ENCODE peak calls at places on chromosome 21, in seven cellular contexts. R, L, M, D, Y, J and H are unnamed samples.

GRCh38 chr21:46004168-46004861 is 22.7 kb downstream of the COL6A1 start:
- DNase-seq in L (no peak), D (no peak), M (no peak), Y (no peak), R (no peak), J (no peak), H (no peak)

GRCh38 chr21:40732243-40732642 is 114.7 kb downstream of the DSCAM start:
- DNase-seq in Y (no peak), M (no peak), D (no peak), J (no peak), L (no peak), R (no peak), H (no peak)

GRCh38 chr21:17512245-17513213 is at the start of gene CXADR:
- DNase-seq in L (peak), J (peak), D (peak), M (peak), R (peak), Y (peak), H (peak)

GRCh38 chr21:32494946-32495703 is 82.6 kb downstream of the EVA1C start:
- DNase-seq in L (no peak), M (no peak), R (peak), Y (peak), J (no peak), D (no peak), H (no peak)

GRCh38 chr21:33944185-33944763 is 28.7 kb upstream of the ATP5PO start:
- DNase-seq in M (no peak), D (no peak), L (no peak), J (no peak), Y (no peak), R (no peak), H (no peak)

GRCh38 chr21:45537746-45538291 is 4.4 kb downstream of the SLC19A1 start:
- DNase-seq in M (no peak), R (peak), J (no peak), L (peak), Y (no peak), D (no peak), H (no peak)

GRCh38 chr21:34191876-34192275 is 118.5 kb downstream of the MRPS6 start:
- DNase-seq in J (no peak), L (no peak), M (no peak), Y (no peak), D (no peak), R (no peak), H (no peak)

GRCh38 chr21:14012409-14012808 is 198.3 kb downstream of the LIPI start:
- DNase-seq in D (no peak), R (no peak), J (no peak), L (no peak), M (no peak), Y (no peak), H (no peak)

GRCh38 chr21:40270134-40270533 is 402.9 kb downstream of the PCP4 start:
- DNase-seq in L (no peak), R (no peak), J (no peak), Y (no peak), M (no peak), D (no peak), H (no peak)

GRCh38 chr21:17613242-17613676 is 558 bp upstream of the BTG3 start:
- DNase-seq in L (peak), R (peak), Y (peak), J (peak), M (no peak), D (no peak), H (peak)

GRCh38 chr21:31156662-31157061 is 118.4 kb upstream of the KRTAP19-8 start:
- DNase-seq in L (no peak), J (no peak), Y (no peak), R (no peak), D (no peak), M (no peak), H (no peak)

GRCh38 chr21:45344576-45344975 is 56.9 kb upstream of the POFUT2 start:
- DNase-seq in D (no peak), L (peak), J (no peak), R (no peak), M (no peak), Y (no peak), H (no peak)

GRCh38 chr21:34900376-34900775 is 148.7 kb downstream of the RUNX1 start:
- DNase-seq in Y (no peak), L (no peak), R (no peak), M (no peak), D (no peak), J (no peak), H (no peak)

GRCh38 chr21:44686000-44686781 is 4.2 kb upstream of the KRTAP12-1 start:
- DNase-seq in M (no peak), R (peak), D (no peak), Y (no peak), J (no peak), L (peak), H (no peak)

GRCh38 chr21:27569091-27569490 is 602.2 kb upstream of the ADAMTS5 start:
- DNase-seq in R (no peak), M (no peak), Y (no peak), J (no peak), D (no peak), L (no peak), H (no peak)

GRCh38 chr21:17732306-17732705 is 86.8 kb downstream of the C21orf91 start:
- DNase-seq in L (no peak), M (peak), Y (peak), R (no peak), J (no peak), D (no peak), H (no peak)

DNA sequence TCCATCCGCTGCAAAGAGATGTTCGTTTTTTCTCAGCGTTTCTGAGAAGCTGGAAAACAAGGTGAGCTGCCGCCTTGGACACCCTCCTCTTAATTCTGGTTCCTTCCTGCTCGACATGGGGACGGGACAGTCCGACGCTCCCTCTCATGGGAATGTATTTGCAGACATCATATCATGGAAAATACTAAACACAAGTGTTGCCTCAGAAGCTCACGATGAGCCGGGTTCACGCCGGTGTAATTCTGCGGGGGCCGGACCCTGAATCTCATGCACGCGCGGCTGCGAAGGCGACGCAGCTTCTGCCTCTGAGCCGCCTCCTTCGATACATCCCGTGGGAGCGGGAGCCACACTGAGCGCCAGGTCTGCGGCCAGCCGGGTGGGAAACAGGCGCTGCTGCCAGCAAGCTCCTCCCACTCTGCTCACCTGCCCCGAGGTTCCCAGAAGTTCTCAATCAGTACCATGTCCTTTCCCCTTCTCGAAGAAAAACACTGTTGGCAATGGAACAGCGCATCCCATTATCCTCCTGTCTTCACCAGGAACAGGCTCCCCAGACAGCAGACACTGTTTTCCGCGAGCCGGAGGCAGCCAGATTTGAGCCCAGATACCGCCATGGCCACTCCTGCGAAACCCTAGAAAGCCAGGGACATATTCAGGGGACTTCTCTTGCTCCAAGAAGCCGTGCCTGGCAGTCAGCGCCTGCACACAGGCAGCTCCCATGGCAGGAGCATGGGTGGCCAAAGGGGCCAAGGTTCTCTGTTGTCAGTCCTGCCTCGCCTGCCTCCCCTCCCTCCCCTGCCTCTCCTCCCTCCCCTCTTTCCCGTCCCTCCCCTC is 98.0 kb downstream of the WDR4 start:
- DNase-seq in L (no peak), D (no peak), Y (peak), R (peak), J (no peak), M (peak), H (no peak)
- TF ChIP-seq CTCF in L (no peak), D (no peak), Y (no peak), R (no peak), J (no peak), M (no peak), H (no peak)

GRCh38 chr21:37207441-37208009 is 59.6 kb downstream of the VPS26C start:
- DNase-seq in J (no peak), M (peak), D (peak), R (no peak), L (peak), Y (no peak), H (peak)
- TF ChIP-seq CTCF in J (no peak), M (no peak), D (no peak), R (no peak), L (no peak), Y (no peak), H (no peak)

GRCh38 chr21:15241997-15242767 is 177.4 kb upstream of the NRIP1 start:
- DNase-seq in M (no peak), Y (peak), R (no peak), L (no peak), J (no peak), D (no peak), H (no peak)
- TF ChIP-seq CTCF in M (no peak), Y (no peak), R (no peak), L (no peak), J (no peak), D (no peak), H (no peak)

DNA sequence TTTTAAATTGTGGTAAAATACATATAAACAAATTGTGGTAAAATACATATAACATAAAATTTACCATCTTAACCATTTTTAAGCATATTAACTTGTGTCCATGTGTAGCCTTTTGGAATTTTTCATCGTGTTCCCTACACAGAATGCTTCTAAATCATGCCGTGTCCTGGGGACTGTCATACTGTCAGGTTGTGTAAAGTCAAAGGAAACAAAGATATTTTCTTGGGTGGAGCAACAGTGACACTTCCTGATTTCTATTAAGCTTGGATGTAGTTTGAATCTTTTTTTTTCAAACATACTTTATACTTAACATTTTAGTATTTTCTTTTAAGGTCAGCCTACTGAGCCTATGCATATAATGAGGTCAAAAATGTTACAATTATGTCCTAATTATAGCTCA is 32.3 kb downstream of the DOP1B start:
- DNase-seq in R (no peak), D (no peak), L (no peak), Y (no peak), J (no peak), M (no peak), H (no peak)
- TF ChIP-seq CTCF in R (no peak), D (no peak), L (no peak), Y (no peak), J (no peak), M (no peak), H (no peak)

DNA sequence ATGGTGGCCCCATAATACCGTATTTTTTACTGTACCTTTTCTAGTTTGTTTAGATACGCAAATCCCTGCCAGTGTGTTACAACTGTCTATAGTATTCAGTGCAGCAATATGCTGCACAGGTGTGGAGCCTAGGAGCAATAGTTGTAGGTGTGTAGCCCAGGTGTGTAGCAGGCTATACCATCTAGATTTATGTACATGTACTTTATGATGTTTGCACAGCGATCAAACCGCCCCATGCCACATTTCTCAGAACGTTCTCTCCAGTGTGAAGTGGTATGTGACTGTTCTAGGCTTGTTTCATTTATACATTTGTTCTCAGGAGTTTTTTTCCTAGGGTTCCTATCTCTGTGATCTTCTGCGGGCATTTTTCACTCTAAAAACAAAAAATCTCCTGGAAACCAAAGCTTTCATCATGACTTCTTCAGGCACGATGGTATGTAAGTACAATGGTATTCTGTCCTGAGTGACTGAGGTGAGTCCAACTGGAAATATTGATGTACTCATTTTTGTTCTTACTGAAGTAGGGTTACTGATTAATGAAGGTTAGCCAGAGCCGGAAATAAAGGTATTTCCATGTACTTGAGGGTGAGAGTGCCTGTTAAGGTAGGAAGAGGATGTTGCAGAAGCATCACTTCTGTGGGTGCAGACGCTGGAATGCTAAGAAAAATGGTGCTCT is 153.0 kb downstream of the GABPA start:
- DNase-seq in D (no peak), R (no peak), M (no peak), Y (no peak), L (no peak), J (no peak), H (no peak)
- TF ChIP-seq CTCF in D (no peak), R (no peak), M (no peak), Y (no peak), L (no peak), J (no peak), H (no peak)

GRCh38 chr21:38833122-38833521 is 27.4 kb downstream of the ETS2 start:
- DNase-seq in D (no peak), J (no peak), M (no peak), L (no peak), R (no peak), Y (no peak), H (no peak)
- TF ChIP-seq CTCF in D (no peak), J (no peak), M (peak), L (no peak), R (no peak), Y (no peak), H (no peak)